ENCODE peak calls at places on chromosomes 5 and 9, in six cellular contexts. One of them, this sample, is unnamed. For H3K4me1, the result is how much of the 10 kb centered on the place peaks cover.

GRCh38 chr5:81068063-81068462 is 107.9 kb downstream of the RASGRF2 start:
- DNase-seq in ascending aorta: no peak
- DNase-seq in tibial nerve: no peak
- DNase-seq in A549: no peak
- DNase-seq in astrocyte: no peak
- DNase-seq in HCT116: no peak
- DNase-seq in this sample: no peak

GRCh38 chr5:128213340-128213739 is 129.8 kb downstream of the SLC12A2 start:
- DNase-seq in ascending aorta: no peak
- DNase-seq in tibial nerve: peak
- DNase-seq in A549: peak
- DNase-seq in astrocyte: peak
- DNase-seq in HCT116: peak
- DNase-seq in this sample: peak

GRCh38 chr9:99720455-99721050 is 101.1 kb upstream of the NR4A3 start:
- DNase-seq in ascending aorta: no peak
- DNase-seq in tibial nerve: no peak
- DNase-seq in A549: no peak
- DNase-seq in astrocyte: peak
- DNase-seq in HCT116: no peak
- DNase-seq in this sample: no peak

GRCh38 chr5:343461-344401 is 22.2 kb downstream of the AHRR start:
- DNase-seq in ascending aorta: no peak
- DNase-seq in tibial nerve: no peak
- DNase-seq in A549: peak
- DNase-seq in astrocyte: peak
- DNase-seq in HCT116: peak
- DNase-seq in this sample: no peak

GRCh38 chr9:125332527-125332926 is 70.9 kb downstream of the GAPVD1 start:
- DNase-seq in ascending aorta: no peak
- DNase-seq in tibial nerve: no peak
- DNase-seq in A549: no peak
- DNase-seq in astrocyte: no peak
- DNase-seq in HCT116: no peak
- DNase-seq in this sample: no peak

GRCh38 chr9:70419546-70420266 is 5.2 kb upstream of the KLF9 start:
- DNase-seq in ascending aorta: peak
- DNase-seq in tibial nerve: peak
- DNase-seq in A549: peak
- DNase-seq in astrocyte: peak
- DNase-seq in HCT116: peak
- DNase-seq in this sample: no peak

GRCh38 chr9:129539446-129539845 is 81.5 kb downstream of the C9orf50 start:
- DNase-seq in ascending aorta: no peak
- DNase-seq in tibial nerve: no peak
- DNase-seq in A549: no peak
- DNase-seq in astrocyte: no peak
- DNase-seq in HCT116: no peak
- DNase-seq in this sample: no peak

GRCh38 chr5:149423287-149424268 is 44.5 kb upstream of the IL17B start:
- DNase-seq in ascending aorta: no peak
- DNase-seq in tibial nerve: no peak
- DNase-seq in A549: no peak
- DNase-seq in astrocyte: peak
- DNase-seq in HCT116: no peak
- DNase-seq in this sample: no peak

GRCh38 chr9:88173378-88173999 is 35.2 kb upstream of the SPATA31C2 start:
- DNase-seq in ascending aorta: no peak
- DNase-seq in tibial nerve: peak
- DNase-seq in A549: peak
- DNase-seq in astrocyte: peak
- DNase-seq in HCT116: peak
- DNase-seq in this sample: peak

GRCh38 chr5:90473321-90474234 is 993 bp downstream of the MBLAC2 start:
- DNase-seq in ascending aorta: no peak
- DNase-seq in tibial nerve: peak
- DNase-seq in A549: peak
- DNase-seq in astrocyte: peak
- DNase-seq in HCT116: no peak
- DNase-seq in this sample: no peak

GRCh38 chr5:132389453-132390286 is 20.2 kb downstream of the SLC22A5 start:
- DNase-seq in ascending aorta: peak
- DNase-seq in tibial nerve: no peak
- DNase-seq in A549: peak
- DNase-seq in astrocyte: peak
- DNase-seq in HCT116: peak
- DNase-seq in this sample: no peak

GRCh38 chr9:13934411-13934810 is 379.5 kb downstream of the NFIB start:
- DNase-seq in ascending aorta: no peak
- DNase-seq in tibial nerve: no peak
- DNase-seq in A549: no peak
- DNase-seq in astrocyte: no peak
- DNase-seq in HCT116: no peak
- DNase-seq in this sample: no peak

GRCh38 chr5:150740992-150741391 is 17.8 kb downstream of the DCTN4 start:
- DNase-seq in ascending aorta: no peak
- DNase-seq in tibial nerve: no peak
- DNase-seq in A549: no peak
- DNase-seq in astrocyte: no peak
- DNase-seq in HCT116: no peak
- DNase-seq in this sample: no peak

GRCh38 chr5:150734579-150735384 is 24.0 kb downstream of the DCTN4 start:
- DNase-seq in ascending aorta: no peak
- DNase-seq in tibial nerve: peak
- DNase-seq in A549: no peak
- DNase-seq in astrocyte: no peak
- DNase-seq in HCT116: no peak
- DNase-seq in this sample: no peak

DNA sequence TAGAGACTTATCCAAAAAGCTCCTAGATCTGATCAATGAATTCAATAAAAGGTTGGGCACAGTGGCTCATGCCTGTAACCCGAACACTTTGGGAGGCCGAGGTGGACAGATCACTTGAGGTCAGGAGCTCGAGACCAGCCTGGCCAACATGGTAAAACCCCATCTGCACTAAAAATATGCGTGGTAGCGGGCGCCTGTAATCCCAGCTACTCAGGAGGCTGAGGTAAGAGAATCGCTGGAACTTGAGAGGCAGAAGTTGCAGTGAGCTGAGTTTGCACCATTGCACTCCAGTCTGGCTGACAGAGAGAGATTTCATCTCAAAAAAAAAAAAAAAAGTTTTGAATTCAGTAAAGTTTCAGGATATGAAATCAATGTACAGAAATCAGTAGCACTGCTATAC is 20.0 kb downstream of the DCTN4 start:
- DNase-seq in ascending aorta: no peak
- DNase-seq in tibial nerve: no peak
- DNase-seq in A549: no peak
- DNase-seq in astrocyte: no peak
- DNase-seq in HCT116: no peak
- DNase-seq in this sample: no peak
- H3K4me1 ChIP-seq in ascending aorta: under half
- H3K4me1 ChIP-seq in tibial nerve: under half
- H3K4me1 ChIP-seq in A549: under half
- H3K4me1 ChIP-seq in astrocyte: under half
- H3K4me1 ChIP-seq in HCT116: under half
- H3K4me1 ChIP-seq in this sample: under half

GRCh38 chr9:105713260-105713938 is 19.1 kb downstream of the TMEM38B start:
- DNase-seq in ascending aorta: no peak
- DNase-seq in tibial nerve: no peak
- DNase-seq in A549: no peak
- DNase-seq in astrocyte: no peak
- DNase-seq in HCT116: no peak
- DNase-seq in this sample: no peak

GRCh38 chr9:105712297-105712696 is 18.0 kb downstream of the TMEM38B start:
- DNase-seq in ascending aorta: no peak
- DNase-seq in tibial nerve: no peak
- DNase-seq in A549: no peak
- DNase-seq in astrocyte: no peak
- DNase-seq in HCT116: no peak
- DNase-seq in this sample: no peak

GRCh38 chr9:105710638-105711037 is 16.3 kb downstream of the TMEM38B start:
- DNase-seq in ascending aorta: no peak
- DNase-seq in tibial nerve: no peak
- DNase-seq in A549: no peak
- DNase-seq in astrocyte: no peak
- DNase-seq in HCT116: no peak
- DNase-seq in this sample: no peak

GRCh38 chr9:105712773-105713172 is 18.4 kb downstream of the TMEM38B start:
- DNase-seq in ascending aorta: no peak
- DNase-seq in tibial nerve: no peak
- DNase-seq in A549: no peak
- DNase-seq in astrocyte: no peak
- DNase-seq in HCT116: no peak
- DNase-seq in this sample: no peak

GRCh38 chr9:105711867-105712266 is 17.5 kb downstream of the TMEM38B start:
- DNase-seq in ascending aorta: no peak
- DNase-seq in tibial nerve: no peak
- DNase-seq in A549: no peak
- DNase-seq in astrocyte: no peak
- DNase-seq in HCT116: no peak
- DNase-seq in this sample: no peak
- H3K4me1 ChIP-seq in ascending aorta: under half
- H3K4me1 ChIP-seq in tibial nerve: under half
- H3K4me1 ChIP-seq in A549: under half
- H3K4me1 ChIP-seq in astrocyte: under half
- H3K4me1 ChIP-seq in HCT116: under half
- H3K4me1 ChIP-seq in this sample: under half

DNA sequence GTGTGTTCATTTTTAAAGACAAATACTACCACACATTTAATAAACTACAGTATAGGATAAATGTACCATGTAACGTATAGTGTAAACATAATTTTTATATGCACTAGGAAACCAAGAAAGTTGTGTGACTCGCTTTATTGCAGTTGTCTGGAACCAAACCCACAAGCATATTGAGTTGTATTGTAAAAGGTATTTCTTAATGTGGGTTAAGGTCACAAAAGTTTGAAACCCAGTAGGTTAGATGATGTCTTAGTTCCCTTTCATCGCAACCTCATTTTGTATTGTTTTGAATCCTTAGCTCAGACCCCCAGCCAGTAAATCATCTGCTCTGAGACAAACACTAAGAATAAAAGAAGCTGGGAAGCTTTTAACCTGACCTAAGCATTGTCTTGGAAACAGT is 79.0 kb downstream of the TRIO start:
- DNase-seq in ascending aorta: no peak
- DNase-seq in tibial nerve: no peak
- DNase-seq in A549: no peak
- DNase-seq in astrocyte: no peak
- DNase-seq in HCT116: no peak
- DNase-seq in this sample: no peak
- H3K4me1 ChIP-seq in ascending aorta: under half
- H3K4me1 ChIP-seq in tibial nerve: under half
- H3K4me1 ChIP-seq in A549: half or more
- H3K4me1 ChIP-seq in astrocyte: under half
- H3K4me1 ChIP-seq in HCT116: under half
- H3K4me1 ChIP-seq in this sample: under half

DNA sequence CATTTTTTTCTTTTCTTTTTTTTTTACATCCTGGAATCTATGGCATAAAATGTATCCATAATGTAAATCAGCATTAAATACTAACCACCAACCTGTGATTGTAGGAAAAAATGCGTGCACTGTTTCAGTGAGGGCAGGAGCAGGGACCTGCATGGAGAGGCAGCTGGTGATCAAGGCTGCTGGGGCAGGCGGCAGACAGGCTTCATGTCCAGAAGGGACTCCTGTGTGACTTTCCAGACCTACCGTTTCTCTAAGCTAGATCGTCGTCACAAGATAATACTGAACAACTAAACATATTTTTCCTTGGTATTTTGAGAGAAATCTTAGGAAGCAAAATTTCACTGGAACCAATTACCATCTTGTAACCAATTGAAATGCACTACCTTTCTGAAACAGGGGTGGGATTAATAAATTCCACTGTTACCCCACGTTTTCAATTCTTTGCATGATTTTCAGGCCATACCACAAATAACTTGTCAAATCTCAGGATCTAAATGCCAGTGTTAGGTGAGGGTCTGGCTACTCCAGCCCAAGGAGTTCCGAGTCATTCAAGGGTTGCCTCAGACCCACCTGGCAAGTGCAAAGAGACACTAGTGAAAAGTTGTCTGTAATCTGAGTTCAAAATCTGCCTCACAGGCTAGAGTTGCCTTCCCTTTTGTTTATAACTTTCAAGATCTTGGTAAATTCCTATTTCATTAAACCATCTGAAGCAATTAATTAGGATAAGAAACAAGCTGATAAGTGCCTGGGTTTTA is 198.2 kb downstream of the SEMA5A start:
- DNase-seq in ascending aorta: no peak
- DNase-seq in tibial nerve: no peak
- DNase-seq in A549: no peak
- DNase-seq in astrocyte: no peak
- DNase-seq in HCT116: no peak
- DNase-seq in this sample: no peak
- H3K4me1 ChIP-seq in ascending aorta: under half
- H3K4me1 ChIP-seq in tibial nerve: under half
- H3K4me1 ChIP-seq in A549: under half
- H3K4me1 ChIP-seq in astrocyte: under half
- H3K4me1 ChIP-seq in HCT116: under half
- H3K4me1 ChIP-seq in this sample: under half

GRCh38 chr9:133587466-133587865 is 21.7 kb downstream of the FAM163B start:
- DNase-seq in ascending aorta: no peak
- DNase-seq in tibial nerve: no peak
- DNase-seq in A549: no peak
- DNase-seq in astrocyte: no peak
- DNase-seq in HCT116: no peak
- DNase-seq in this sample: no peak
- H3K4me1 ChIP-seq in ascending aorta: under half
- H3K4me1 ChIP-seq in tibial nerve: under half
- H3K4me1 ChIP-seq in A549: under half
- H3K4me1 ChIP-seq in astrocyte: under half
- H3K4me1 ChIP-seq in HCT116: under half
- H3K4me1 ChIP-seq in this sample: under half

GRCh38 chr9:95981741-95982390 is 106.4 kb downstream of the ERCC6L2 start:
- DNase-seq in ascending aorta: no peak
- DNase-seq in tibial nerve: no peak
- DNase-seq in A549: no peak
- DNase-seq in astrocyte: no peak
- DNase-seq in HCT116: no peak
- DNase-seq in this sample: no peak
- H3K4me1 ChIP-seq in ascending aorta: under half
- H3K4me1 ChIP-seq in tibial nerve: under half
- H3K4me1 ChIP-seq in A549: under half
- H3K4me1 ChIP-seq in astrocyte: under half
- H3K4me1 ChIP-seq in HCT116: under half
- H3K4me1 ChIP-seq in this sample: under half

GRCh38 chr5:124736111-124736813 is 10.2 kb downstream of the ZNF608 start:
- DNase-seq in ascending aorta: no peak
- DNase-seq in tibial nerve: no peak
- DNase-seq in A549: no peak
- DNase-seq in astrocyte: peak
- DNase-seq in HCT116: no peak
- DNase-seq in this sample: no peak

GRCh38 chr5:124735169-124735858 is 11.1 kb downstream of the ZNF608 start:
- DNase-seq in ascending aorta: no peak
- DNase-seq in tibial nerve: peak
- DNase-seq in A549: no peak
- DNase-seq in astrocyte: no peak
- DNase-seq in HCT116: no peak
- DNase-seq in this sample: no peak

GRCh38 chr5:124736814-124737186 is 9.6 kb downstream of the ZNF608 start:
- DNase-seq in ascending aorta: no peak
- DNase-seq in tibial nerve: no peak
- DNase-seq in A549: no peak
- DNase-seq in astrocyte: no peak
- DNase-seq in HCT116: no peak
- DNase-seq in this sample: no peak

GRCh38 chr5:124732891-124733670 is 13.4 kb downstream of the ZNF608 start:
- DNase-seq in ascending aorta: no peak
- DNase-seq in tibial nerve: no peak
- DNase-seq in A549: no peak
- DNase-seq in astrocyte: no peak
- DNase-seq in HCT116: no peak
- DNase-seq in this sample: no peak

GRCh38 chr5:124734574-124735168 is 11.8 kb downstream of the ZNF608 start:
- DNase-seq in ascending aorta: no peak
- DNase-seq in tibial nerve: no peak
- DNase-seq in A549: no peak
- DNase-seq in astrocyte: no peak
- DNase-seq in HCT116: no peak
- DNase-seq in this sample: no peak
- H3K4me1 ChIP-seq in ascending aorta: under half
- H3K4me1 ChIP-seq in tibial nerve: under half
- H3K4me1 ChIP-seq in A549: under half
- H3K4me1 ChIP-seq in astrocyte: under half
- H3K4me1 ChIP-seq in HCT116: under half
- H3K4me1 ChIP-seq in this sample: under half